ENCODE peak calls at places on chromosomes 4 and X, in nine cellular contexts. D, H, E, A, C, Y, U, J and O are unnamed samples.

GRCh38 chr4:6527259-6527658 is 47.7 kb upstream of the MAN2B2 start:
- DNase-seq in E (no peak), D (no peak), J (no peak), U (no peak), H (no peak), A (no peak), Y (no peak), C (no peak), O (no peak)

GRCh38 chr4:44425614-44426208 is 22.9 kb downstream of the KCTD8 start:
- DNase-seq in Y (no peak), A (no peak), U (no peak), H (peak), D (no peak), J (no peak), E (peak), C (no peak), O (no peak)

GRCh38 chrX:43974076-43974475 is 886 bp upstream of the NDP start:
- DNase-seq in E (no peak), A (no peak), D (no peak), U (no peak), H (no peak), J (no peak), Y (no peak), C (no peak), O (no peak)

GRCh38 chr4:111631157-111631999 is 513.9 kb upstream of the FAM241A start:
- DNase-seq in D (no peak), A (peak), H (peak), J (no peak), U (no peak), C (no peak), E (peak), Y (no peak), O (peak)

GRCh38 chr4:128354205-128354821 is 66.7 kb upstream of the PGRMC2 start:
- DNase-seq in C (no peak), H (peak), J (no peak), E (peak), A (no peak), Y (peak), D (peak), U (no peak), O (peak)

GRCh38 chr4:94695389-94695788 is 62.4 kb upstream of the BMPR1B start:
- DNase-seq in A (no peak), H (peak), C (no peak), E (peak), Y (no peak), U (no peak), D (no peak), J (no peak), O (no peak)

GRCh38 chrX:132957211-132958085 is 981 bp downstream of the HS6ST2 start:
- DNase-seq in C (no peak), J (no peak), D (no peak), U (no peak), H (no peak), E (peak), Y (no peak), A (no peak), O (peak)

GRCh38 chrX:16653424-16653823 is 3.5 kb downstream of the S100G start:
- DNase-seq in U (no peak), Y (no peak), J (no peak), H (no peak), C (no peak), E (peak), A (no peak), D (no peak), O (no peak)

GRCh38 chr4:183751081-183751480 is 92.0 kb downstream of the TRAPPC11 start:
- DNase-seq in E (no peak), J (no peak), A (no peak), C (no peak), Y (no peak), D (no peak), H (no peak), U (no peak), O (no peak)

GRCh38 chr4:27350161-27350560 is 489.5 kb downstream of the STIM2 start:
- DNase-seq in Y (no peak), C (no peak), D (no peak), H (no peak), A (peak), E (peak), U (no peak), J (no peak), O (no peak)

GRCh38 chrX:43644124-43644701 is 11.9 kb upstream of the MAOA start:
- DNase-seq in E (peak), H (peak), D (no peak), A (no peak), U (no peak), C (no peak), Y (no peak), J (peak), O (no peak)

GRCh38 chr4:59814402-59814801 is 1385.7 kb upstream of the ADGRL3 start:
- DNase-seq in E (no peak), A (no peak), D (no peak), J (no peak), C (no peak), H (no peak), U (no peak), Y (no peak), O (no peak)

GRCh38 chrX:22912598-22912997 is 87.2 kb upstream of the DDX53 start:
- DNase-seq in D (no peak), C (no peak), E (no peak), U (no peak), H (no peak), J (no peak), A (no peak), Y (no peak), O (no peak)

GRCh38 chrX:375181-376036 is 11.3 kb downstream of the PPP2R3B start:
- DNase-seq in A (no peak), C (no peak), J (no peak), D (no peak), H (no peak), Y (no peak), U (no peak), E (no peak), O (peak)

GRCh38 chrX:152926279-152926678 is 28.4 kb downstream of the ZNF185 start:
- DNase-seq in H (peak), A (peak), J (peak), Y (no peak), C (peak), U (no peak), D (no peak), E (peak), O (no peak)

GRCh38 chrX:143635915-143636314 is at the start of gene SLITRK4:
- DNase-seq in C (no peak), Y (no peak), H (no peak), J (no peak), D (no peak), A (no peak), E (no peak), U (no peak), O (peak)

GRCh38 chrX:24264383-24264782 is 49.5 kb downstream of the SUPT20HL2 start:
- DNase-seq in A (no peak), U (no peak), C (no peak), Y (no peak), J (no peak), H (peak), D (no peak), E (peak), O (no peak)

GRCh38 chrX:24262309-24262708 is 51.6 kb downstream of the SUPT20HL2 start:
- DNase-seq in H (no peak), D (no peak), J (no peak), U (no peak), E (no peak), Y (no peak), C (no peak), A (no peak), O (no peak)

GRCh38 chrX:24271262-24271661 is 42.6 kb downstream of the SUPT20HL2 start:
- DNase-seq in H (no peak), A (no peak), U (no peak), J (no peak), Y (no peak), D (no peak), C (no peak), E (no peak), O (no peak)

GRCh38 chrX:24268786-24269185 is 45.1 kb downstream of the SUPT20HL2 start:
- DNase-seq in Y (no peak), U (no peak), D (no peak), J (no peak), E (no peak), H (no peak), C (no peak), A (no peak), O (no peak)

DNA sequence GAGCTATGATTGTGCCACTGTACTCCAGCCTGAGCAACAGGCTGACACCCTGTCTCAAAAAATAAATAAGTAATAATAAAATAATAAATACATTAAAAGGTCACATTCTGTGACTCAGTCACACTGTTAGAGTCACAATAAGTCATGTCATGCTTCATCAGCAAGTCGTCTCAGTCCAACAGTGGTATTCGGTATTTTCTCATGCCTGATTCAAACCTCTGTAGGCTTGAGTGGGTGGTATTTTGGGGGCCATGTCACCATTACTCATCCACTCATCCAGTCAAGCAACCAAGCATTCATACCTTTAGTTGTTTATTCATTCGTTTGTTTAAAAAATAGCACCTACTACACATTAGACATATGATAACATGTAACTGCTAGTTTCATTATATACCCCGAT is 46.9 kb downstream of the SUPT20HL2 start:
- DNase-seq in Y (no peak), U (no peak), H (peak), C (no peak), E (peak), A (no peak), D (no peak), J (no peak), O (no peak)
- H3K27ac ChIP-seq in Y (no peak), U (no peak), H (no peak), C (no peak), E (peak), A (no peak), D (no peak), J (no peak), O (no peak)

GRCh38 chr4:165208741-165209388 is 1.5 kb downstream of the KLHL2 start:
- DNase-seq in A (no peak), U (no peak), J (no peak), C (no peak), H (no peak), D (no peak), Y (no peak), E (no peak), O (no peak)

GRCh38 chr4:165207431-165208321 is at the start of gene KLHL2:
- DNase-seq in C (peak), D (peak), Y (peak), H (peak), E (peak), J (peak), U (peak), A (no peak), O (peak)

GRCh38 chr4:165208322-165208652 is 926 bp downstream of the KLHL2 start:
- DNase-seq in J (no peak), A (no peak), H (no peak), E (no peak), C (no peak), D (no peak), U (no peak), Y (no peak), O (no peak)

GRCh38 chr4:165204462-165204830 is 2.9 kb upstream of the KLHL2 start:
- DNase-seq in H (peak), D (no peak), J (no peak), A (no peak), C (peak), Y (no peak), E (peak), U (no peak), O (no peak)

DNA sequence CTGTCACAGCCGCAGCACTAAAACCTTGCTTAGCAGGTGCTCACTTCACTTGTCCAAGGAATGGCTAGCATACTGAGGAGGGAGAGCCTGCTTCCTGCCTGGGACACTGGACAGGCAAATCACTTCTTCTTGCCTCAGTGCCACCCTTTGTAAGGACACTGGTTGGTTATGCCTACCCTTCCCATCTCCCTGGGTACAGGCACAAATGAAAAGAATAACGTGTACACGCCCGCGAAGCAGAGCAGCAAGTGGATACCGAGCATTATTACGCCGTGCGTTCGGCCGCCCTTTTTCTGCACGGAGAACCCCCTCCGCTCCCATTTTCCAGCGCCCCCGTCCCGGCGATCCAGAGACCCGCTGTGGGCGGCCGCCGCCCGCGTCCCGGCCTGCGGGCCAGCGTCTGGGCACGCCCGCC is 338 bp upstream of the KLHL2 start:
- DNase-seq in E (peak), H (peak), Y (no peak), D (peak), J (peak), A (no peak), U (no peak), C (no peak), O (no peak)
- H3K27ac ChIP-seq in E (no peak), H (peak), Y (peak), D (no peak), J (peak), A (peak), U (no peak), C (peak), O (peak)

GRCh38 chr4:85681194-85681803 is 206.3 kb downstream of the ARHGAP24 start:
- DNase-seq in D (peak), Y (peak), U (no peak), C (peak), J (no peak), E (peak), A (no peak), H (peak), O (no peak)
- H3K27ac ChIP-seq in D (no peak), Y (no peak), U (no peak), C (peak), J (no peak), E (peak), A (no peak), H (no peak), O (no peak)

DNA sequence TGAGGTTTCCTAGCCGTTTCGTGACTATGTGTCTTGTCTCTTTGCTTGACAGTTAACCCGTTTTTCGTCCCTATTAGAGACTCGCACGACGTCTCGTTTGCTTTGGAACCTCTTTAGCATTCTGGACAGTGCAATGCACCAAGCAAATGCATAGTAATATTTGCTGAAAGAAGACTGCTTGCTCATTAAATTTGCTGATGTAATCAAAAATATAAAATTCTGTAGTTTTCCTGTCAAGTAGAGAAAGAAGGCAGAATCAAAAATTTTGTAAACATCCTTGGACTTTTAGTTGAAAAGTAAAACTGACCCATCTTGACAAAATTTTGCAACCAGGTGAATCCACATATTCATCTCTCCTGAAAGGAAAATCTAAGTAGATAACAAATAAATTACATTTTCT is 106.9 kb upstream of the RAPGEF2 start:
- DNase-seq in H (no peak), J (no peak), A (no peak), D (no peak), Y (no peak), C (no peak), E (no peak), U (no peak), O (no peak)
- H3K27ac ChIP-seq in H (no peak), J (no peak), A (no peak), D (no peak), Y (no peak), C (no peak), E (no peak), U (no peak), O (no peak)

GRCh38 chr4:67106846-67107467 is 438.3 kb downstream of the CENPC start:
- DNase-seq in D (no peak), H (no peak), U (no peak), A (no peak), Y (no peak), C (no peak), E (no peak), J (no peak), O (no peak)
- H3K27ac ChIP-seq in D (no peak), H (no peak), U (no peak), A (no peak), Y (no peak), C (no peak), E (no peak), J (no peak), O (no peak)

DNA sequence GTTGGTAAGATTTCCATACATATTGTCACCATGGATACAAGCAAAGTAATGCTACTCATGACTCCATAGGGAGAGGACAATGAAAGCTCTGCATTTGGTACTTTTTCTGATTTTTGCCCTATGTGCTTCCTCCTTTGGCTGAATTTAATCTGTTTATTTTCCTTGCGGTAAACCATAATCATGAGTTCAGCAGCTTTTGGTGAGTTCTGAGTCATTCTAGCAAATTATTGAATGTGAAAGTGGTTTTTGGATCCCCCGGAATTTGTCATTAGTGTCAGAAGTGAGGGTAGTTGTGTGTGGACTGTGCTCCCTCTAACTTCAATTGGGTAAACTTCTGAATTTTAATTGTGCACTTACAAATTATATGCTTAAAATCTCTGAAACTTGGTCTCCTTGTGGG is 170.3 kb downstream of the MOSPD2 start:
- DNase-seq in D (no peak), E (no peak), A (no peak), J (no peak), Y (no peak), U (no peak), H (no peak), C (no peak), O (no peak)
- H3K27ac ChIP-seq in D (no peak), E (no peak), A (no peak), J (no peak), Y (no peak), U (no peak), H (no peak), C (no peak), O (no peak)

GRCh38 chr4:52550186-52550585 is 108.9 kb downstream of the USP46 start:
- DNase-seq in H (no peak), Y (no peak), D (no peak), E (no peak), J (no peak), A (no peak), U (no peak), C (no peak), O (no peak)

GRCh38 chr4:52546449-52546848 is 112.7 kb downstream of the USP46 start:
- DNase-seq in E (no peak), D (no peak), Y (no peak), C (no peak), H (no peak), J (no peak), U (no peak), A (no peak), O (no peak)

GRCh38 chr4:52551487-52551886 is 107.6 kb downstream of the USP46 start:
- DNase-seq in Y (no peak), U (no peak), D (peak), E (no peak), A (no peak), H (no peak), J (no peak), C (no peak), O (peak)

GRCh38 chr4:52545099-52546069 is 113.7 kb downstream of the USP46 start:
- DNase-seq in Y (peak), E (peak), A (peak), H (peak), C (peak), D (peak), J (peak), U (peak), O (peak)

GRCh38 chr4:52548818-52549570 is 110.1 kb downstream of the USP46 start:
- DNase-seq in E (no peak), A (no peak), U (no peak), Y (no peak), J (no peak), C (no peak), H (no peak), D (no peak), O (no peak)
- H3K27ac ChIP-seq in E (no peak), A (no peak), U (no peak), Y (no peak), J (no peak), C (no peak), H (no peak), D (peak), O (no peak)

GRCh38 chrX:142250502-142250901 is 45.4 kb upstream of the MAGEC2 start:
- DNase-seq in E (no peak), J (no peak), D (no peak), U (no peak), Y (no peak), C (no peak), H (no peak), A (no peak), O (no peak)
- H3K27ac ChIP-seq in E (no peak), J (no peak), D (no peak), U (no peak), Y (no peak), C (no peak), H (no peak), A (no peak), O (no peak)

DNA sequence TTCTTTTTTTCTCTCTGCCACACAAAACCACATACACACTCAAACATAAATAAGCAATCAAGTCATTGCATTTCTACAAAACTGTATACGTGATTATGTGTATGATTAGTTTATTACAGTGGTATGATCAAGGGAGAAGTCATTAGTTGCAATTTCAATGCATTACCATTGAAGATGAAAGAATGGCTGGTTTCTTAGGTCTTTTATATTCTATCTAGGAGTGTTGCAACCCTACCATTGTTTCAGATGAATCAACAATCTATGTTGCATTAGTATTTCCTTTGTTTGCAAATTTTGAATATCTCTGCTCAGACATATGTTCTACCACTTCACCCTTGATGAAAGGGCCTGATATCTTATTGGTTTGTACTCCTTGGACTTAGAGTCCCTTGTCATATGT is 6.9 kb downstream of the ANXA3 start:
- DNase-seq in A (no peak), Y (no peak), C (no peak), D (no peak), U (no peak), E (peak), J (no peak), H (no peak), O (no peak)
- H3K27ac ChIP-seq in A (peak), Y (no peak), C (no peak), D (no peak), U (no peak), E (peak), J (no peak), H (no peak), O (no peak)